ENCODE peak calls at places on chromosomes 3 and 15, in ten cellular contexts. One of them, this sample, is unnamed.

GRCh38 chr3:70006089-70006488 is 6.6 kb downstream of the SAMMSON start:
- DNase-seq in HFFc6: no peak
- DNase-seq in NCI-H510A treated with DMSO at 0.1 percent for 48 hours: no peak
- DNase-seq in H7: no peak
- DNase-seq in keratinocyte: no peak
- DNase-seq in astrocyte of the hippocampus: no peak
- DNase-seq in iris pigment epithelial cell: no peak
- DNase-seq in upper lobe of left lung: no peak
- DNase-seq in transverse colon: no peak
- DNase-seq in stimulated activated naive CD8-positive, alpha-beta T cell treated with anti-CD3 and anti-CD28 coated beads, Interleukin-15, amount 100 ng/mL, for 72 hours: no peak
- DNase-seq in this sample: no peak

GRCh38 chr15:86915811-86916331 is 836.2 kb downstream of the AGBL1 start:
- DNase-seq in HFFc6: peak
- DNase-seq in upper lobe of left lung: no peak
- DNase-seq in NCI-H510A treated with DMSO at 0.1 percent for 48 hours: peak
- DNase-seq in stimulated activated naive CD8-positive, alpha-beta T cell treated with anti-CD3 and anti-CD28 coated beads, Interleukin-15, amount 100 ng/mL, for 72 hours: no peak
- DNase-seq in iris pigment epithelial cell: peak
- DNase-seq in keratinocyte: no peak
- DNase-seq in astrocyte of the hippocampus: peak
- DNase-seq in transverse colon: no peak
- DNase-seq in H7: peak
- DNase-seq in this sample: peak

GRCh38 chr15:74200394-74200793 is 2.2 kb downstream of the STRA6 start:
- DNase-seq in upper lobe of left lung: no peak
- DNase-seq in H7: no peak
- DNase-seq in NCI-H510A treated with DMSO at 0.1 percent for 48 hours: no peak
- DNase-seq in transverse colon: peak
- DNase-seq in iris pigment epithelial cell: peak
- DNase-seq in keratinocyte: peak
- DNase-seq in stimulated activated naive CD8-positive, alpha-beta T cell treated with anti-CD3 and anti-CD28 coated beads, Interleukin-15, amount 100 ng/mL, for 72 hours: no peak
- DNase-seq in HFFc6: peak
- DNase-seq in astrocyte of the hippocampus: peak
- DNase-seq in this sample: no peak

GRCh38 chr3:151203053-151203420 is at the start of gene GPR171:
- DNase-seq in upper lobe of left lung: no peak
- DNase-seq in H7: no peak
- DNase-seq in iris pigment epithelial cell: no peak
- DNase-seq in transverse colon: peak
- DNase-seq in stimulated activated naive CD8-positive, alpha-beta T cell treated with anti-CD3 and anti-CD28 coated beads, Interleukin-15, amount 100 ng/mL, for 72 hours: peak
- DNase-seq in astrocyte of the hippocampus: no peak
- DNase-seq in HFFc6: no peak
- DNase-seq in NCI-H510A treated with DMSO at 0.1 percent for 48 hours: no peak
- DNase-seq in keratinocyte: no peak
- DNase-seq in this sample: no peak

GRCh38 chr3:13194285-13195209 is 121.3 kb upstream of the IQSEC1 start:
- DNase-seq in stimulated activated naive CD8-positive, alpha-beta T cell treated with anti-CD3 and anti-CD28 coated beads, Interleukin-15, amount 100 ng/mL, for 72 hours: no peak
- DNase-seq in iris pigment epithelial cell: no peak
- DNase-seq in NCI-H510A treated with DMSO at 0.1 percent for 48 hours: no peak
- DNase-seq in H7: peak
- DNase-seq in HFFc6: peak
- DNase-seq in upper lobe of left lung: no peak
- DNase-seq in astrocyte of the hippocampus: no peak
- DNase-seq in transverse colon: no peak
- DNase-seq in keratinocyte: no peak
- DNase-seq in this sample: no peak

GRCh38 chr3:60417590-60417989 is 833.7 kb downstream of the FHIT start:
- DNase-seq in astrocyte of the hippocampus: no peak
- DNase-seq in H7: no peak
- DNase-seq in iris pigment epithelial cell: no peak
- DNase-seq in upper lobe of left lung: no peak
- DNase-seq in keratinocyte: no peak
- DNase-seq in transverse colon: no peak
- DNase-seq in NCI-H510A treated with DMSO at 0.1 percent for 48 hours: no peak
- DNase-seq in HFFc6: no peak
- DNase-seq in stimulated activated naive CD8-positive, alpha-beta T cell treated with anti-CD3 and anti-CD28 coated beads, Interleukin-15, amount 100 ng/mL, for 72 hours: no peak
- DNase-seq in this sample: no peak

GRCh38 chr3:167814441-167814951 is 79.0 kb downstream of the SERPINI1 start:
- DNase-seq in H7: no peak
- DNase-seq in upper lobe of left lung: no peak
- DNase-seq in astrocyte of the hippocampus: peak
- DNase-seq in keratinocyte: no peak
- DNase-seq in transverse colon: no peak
- DNase-seq in stimulated activated naive CD8-positive, alpha-beta T cell treated with anti-CD3 and anti-CD28 coated beads, Interleukin-15, amount 100 ng/mL, for 72 hours: no peak
- DNase-seq in iris pigment epithelial cell: peak
- DNase-seq in NCI-H510A treated with DMSO at 0.1 percent for 48 hours: no peak
- DNase-seq in HFFc6: peak
- DNase-seq in this sample: peak

GRCh38 chr3:37024092-37024491 is 30.8 kb downstream of the MLH1 start:
- DNase-seq in upper lobe of left lung: no peak
- DNase-seq in NCI-H510A treated with DMSO at 0.1 percent for 48 hours: no peak
- DNase-seq in iris pigment epithelial cell: peak
- DNase-seq in transverse colon: no peak
- DNase-seq in H7: no peak
- DNase-seq in HFFc6: no peak
- DNase-seq in astrocyte of the hippocampus: no peak
- DNase-seq in stimulated activated naive CD8-positive, alpha-beta T cell treated with anti-CD3 and anti-CD28 coated beads, Interleukin-15, amount 100 ng/mL, for 72 hours: no peak
- DNase-seq in keratinocyte: no peak
- DNase-seq in this sample: no peak

GRCh38 chr15:68424754-68425390 is 7.1 kb downstream of the ITGA11 start:
- DNase-seq in HFFc6: no peak
- DNase-seq in keratinocyte: no peak
- DNase-seq in iris pigment epithelial cell: peak
- DNase-seq in stimulated activated naive CD8-positive, alpha-beta T cell treated with anti-CD3 and anti-CD28 coated beads, Interleukin-15, amount 100 ng/mL, for 72 hours: no peak
- DNase-seq in H7: no peak
- DNase-seq in NCI-H510A treated with DMSO at 0.1 percent for 48 hours: no peak
- DNase-seq in upper lobe of left lung: no peak
- DNase-seq in transverse colon: no peak
- DNase-seq in astrocyte of the hippocampus: peak
- DNase-seq in this sample: no peak

GRCh38 chr3:52819936-52820335 is 10.5 kb downstream of the ITIH4 start:
- DNase-seq in H7: no peak
- DNase-seq in iris pigment epithelial cell: no peak
- DNase-seq in upper lobe of left lung: no peak
- DNase-seq in NCI-H510A treated with DMSO at 0.1 percent for 48 hours: no peak
- DNase-seq in stimulated activated naive CD8-positive, alpha-beta T cell treated with anti-CD3 and anti-CD28 coated beads, Interleukin-15, amount 100 ng/mL, for 72 hours: no peak
- DNase-seq in astrocyte of the hippocampus: no peak
- DNase-seq in HFFc6: no peak
- DNase-seq in transverse colon: no peak
- DNase-seq in keratinocyte: no peak
- DNase-seq in this sample: no peak

This sample was measured in nucleus accumbens.